ENCODE peak calls at places on chromosomes 1 and 21, in seven cellular contexts. R, M, Q, O, V, A and X are unnamed samples.

GRCh38 chr1:28328228-28328648 is 602 bp upstream of the MED18 start:
- DNase-seq in Q (no peak), V (no peak), R (no peak), M (no peak), O (no peak), A (peak), X (no peak)

GRCh38 chr1:175540928-175541645 is 202.3 kb downstream of the TNR start:
- DNase-seq in R (no peak), Q (no peak), O (no peak), M (peak), V (no peak), A (no peak), X (no peak)

GRCh38 chr1:26291939-26292338 is 12.1 kb downstream of the SH3BGRL3 start:
- DNase-seq in V (no peak), O (no peak), Q (no peak), M (no peak), R (no peak), A (no peak), X (no peak)

GRCh38 chr1:226069818-226070489 is 7.4 kb downstream of the H3-3A start:
- DNase-seq in R (no peak), M (no peak), V (no peak), Q (no peak), O (no peak), A (no peak), X (no peak)

GRCh38 chr1:60916926-60917325 is 165.4 kb upstream of the NFIA start:
- DNase-seq in V (no peak), A (no peak), O (no peak), Q (no peak), R (no peak), M (peak), X (no peak)

GRCh38 chr1:228288536-228289238 is 80.8 kb downstream of the OBSCN start:
- DNase-seq in A (no peak), V (no peak), M (no peak), Q (no peak), O (no peak), R (no peak), X (no peak)

GRCh38 chr1:194338241-194338948 is 1152.0 kb upstream of the B3GALT2 start:
- DNase-seq in O (no peak), A (no peak), Q (no peak), V (no peak), R (no peak), M (no peak), X (no peak)

GRCh38 chr1:10814954-10815862 is 18.8 kb upstream of the CASZ1 start:
- DNase-seq in A (no peak), R (no peak), O (peak), V (no peak), Q (no peak), M (no peak), X (no peak)

GRCh38 chr1:14877224-14877623 is 276.3 kb upstream of the TMEM51 start:
- DNase-seq in O (no peak), A (no peak), R (no peak), V (no peak), Q (no peak), M (no peak), X (no peak)

GRCh38 chr21:33299181-33299752 is 25.5 kb upstream of the IFNAR1 start:
- DNase-seq in V (peak), R (no peak), M (no peak), Q (no peak), A (no peak), O (no peak), X (no peak)

GRCh38 chr1:41765109-41765655 is 153.5 kb downstream of the HIVEP3 start:
- DNase-seq in V (no peak), O (no peak), M (no peak), R (no peak), A (no peak), Q (no peak), X (no peak)

GRCh38 chr1:152479792-152480595 is 30.6 kb upstream of the LCE5A start:
- DNase-seq in V (peak), Q (peak), M (peak), R (peak), O (no peak), A (no peak), X (peak)

GRCh38 chr1:212782422-212783154 is 9.0 kb downstream of the NSL1 start:
- DNase-seq in V (no peak), M (no peak), O (peak), R (peak), A (no peak), Q (peak), X (no peak)

GRCh38 chr1:33429846-33430750 is 797 bp downstream of the PHC2 start:
- DNase-seq in R (no peak), V (no peak), A (peak), Q (peak), M (no peak), O (peak), X (no peak)
- H3K27ac ChIP-seq in R (peak), V (no peak), A (peak), Q (no peak), M (peak), O (no peak), X (peak)

GRCh38 chr1:17584539-17584938 is 45.0 kb downstream of the ARHGEF10L start:
- DNase-seq in V (no peak), R (no peak), Q (no peak), M (no peak), O (no peak), A (no peak), X (no peak)
- H3K27ac ChIP-seq in V (no peak), R (no peak), Q (no peak), M (no peak), O (no peak), A (no peak), X (peak)

DNA sequence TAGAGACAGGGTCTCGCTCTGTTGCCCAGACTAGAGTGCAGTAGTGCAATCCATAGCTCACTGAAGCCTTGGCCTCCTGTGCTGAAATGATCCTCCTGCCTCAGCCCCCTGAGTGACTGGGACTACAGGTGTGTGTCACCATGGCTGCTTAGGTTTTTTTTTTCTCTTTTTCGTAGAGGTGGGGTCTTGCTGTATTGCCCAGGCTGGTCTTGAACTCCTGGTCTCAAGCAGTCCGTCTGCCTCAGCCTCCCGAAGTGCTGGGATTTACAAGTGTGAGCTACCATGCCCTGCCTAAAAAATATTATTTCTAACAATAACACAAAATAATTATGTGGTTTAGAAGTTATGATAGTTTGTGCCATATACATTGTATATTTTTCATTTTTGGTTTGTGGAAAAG is 9.9 kb downstream of the CAMTA1 start:
- DNase-seq in Q (no peak), M (no peak), O (no peak), R (no peak), V (no peak), A (no peak), X (no peak)
- H3K27ac ChIP-seq in Q (peak), M (no peak), O (peak), R (peak), V (no peak), A (no peak), X (no peak)

GRCh38 chr1:89339039-89339438 is 24.8 kb upstream of the GBP6 start:
- DNase-seq in R (no peak), A (no peak), V (no peak), Q (no peak), O (no peak), M (no peak), X (no peak)
- H3K27ac ChIP-seq in R (no peak), A (no peak), V (no peak), Q (no peak), O (no peak), M (no peak), X (no peak)